ENCODE peak calls at places on chromosome 6, in nine cellular contexts. C is endothelial cell of umbilical vein, O is stomach, K is HCT116, S is transverse colon, V is breast epithelium, R is HL-60, Y is sigmoid colon, M is SK-N-SH. B is an unnamed sample.

GRCh38 chr6:31919624-31920303 is 7.8 kb upstream of the C2 start:
- DNase-seq in Y (no peak), R (no peak), S (no peak), K (no peak), M (no peak), V (no peak), O (no peak), C (no peak), B (no peak)

GRCh38 chr6:35203152-35203670 is 10.5 kb upstream of the SCUBE3 start:
- DNase-seq in S (no peak), O (no peak), R (no peak), K (no peak), C (no peak), V (no peak), M (no peak), Y (no peak), B (no peak)

GRCh38 chr6:36414481-36414880 is 27.0 kb upstream of the ETV7 start:
- DNase-seq in V (no peak), R (no peak), O (no peak), C (no peak), S (no peak), K (no peak), M (no peak), Y (no peak), B (no peak)

GRCh38 chr6:8108031-8108660 is 5.8 kb upstream of the EEF1E1 start:
- DNase-seq in Y (no peak), M (no peak), K (peak), R (no peak), S (no peak), V (no peak), C (peak), O (no peak), B (peak)

GRCh38 chr6:37160922-37161778 is 8.8 kb upstream of the PIM1 start:
- DNase-seq in V (no peak), C (no peak), M (no peak), S (no peak), K (no peak), R (no peak), O (no peak), Y (no peak), B (no peak)

GRCh38 chr6:30744054-30744805 is at the start of gene IER3:
- DNase-seq in K (peak), Y (peak), C (peak), M (no peak), O (peak), R (no peak), V (peak), S (peak), B (peak)

GRCh38 chr6:136499370-136499769 is 50.9 kb downstream of the MAP7 start:
- DNase-seq in K (no peak), O (no peak), S (no peak), Y (no peak), R (no peak), C (peak), V (no peak), M (no peak), B (no peak)

GRCh38 chr6:80457044-80457933 is 350.8 kb downstream of the BCKDHB start:
- DNase-seq in S (peak), Y (peak), R (no peak), V (peak), O (peak), C (peak), K (peak), M (no peak), B (no peak)

GRCh38 chr6:38346291-38347079 is 293.2 kb downstream of the BTBD9 start:
- DNase-seq in M (no peak), S (no peak), R (no peak), K (no peak), C (peak), O (no peak), V (no peak), Y (no peak), B (no peak)

GRCh38 chr6:27023664-27024063 is 223.8 kb upstream of the PRSS16 start:
- DNase-seq in R (no peak), V (no peak), M (no peak), O (no peak), Y (no peak), S (no peak), C (no peak), K (no peak), B (no peak)

GRCh38 chr6:24646771-24647170 is 780 bp upstream of the KIAA0319 start:
- DNase-seq in O (no peak), C (no peak), Y (no peak), S (peak), K (no peak), R (no peak), M (no peak), V (no peak), B (no peak)

GRCh38 chr6:126721581-126722145 is 381.7 kb downstream of the CENPW start:
- DNase-seq in R (no peak), K (peak), S (no peak), O (no peak), V (no peak), Y (no peak), C (peak), M (no peak), B (peak)

GRCh38 chr6:135909737-135910387 is 58.4 kb downstream of the PDE7B start:
- DNase-seq in O (peak), R (peak), V (no peak), K (peak), Y (no peak), C (peak), S (peak), M (peak), B (no peak)

GRCh38 chr6:100693249-100693927 is 187.7 kb downstream of the ASCC3 start:
- DNase-seq in R (no peak), O (no peak), S (no peak), C (no peak), M (no peak), K (no peak), Y (no peak), V (no peak), B (no peak)

GRCh38 chr6:25017932-25018581 is 82.3 kb upstream of the RIPOR2 start:
- DNase-seq in O (peak), K (peak), V (no peak), C (peak), M (no peak), R (no peak), S (peak), Y (no peak), B (peak)

GRCh38 chr6:34792605-34793500 is 970 bp downstream of the BLTP3A start:
- DNase-seq in V (no peak), K (no peak), C (peak), Y (peak), S (peak), M (peak), O (peak), R (peak), B (no peak)

GRCh38 chr6:3229566-3230274 is 2.3 kb upstream of the TUBB2B start:
- DNase-seq in V (no peak), O (no peak), S (no peak), Y (no peak), K (no peak), C (no peak), R (no peak), M (peak), B (no peak)
- TF ChIP-seq POLR2AphosphoS5 in V (no peak), O (no peak), S (no peak), Y (peak), K (no peak), C (no peak), R (no peak), M (no peak), B (no peak)

GRCh38 chr6:47934023-47934422 is 152.2 kb downstream of the OPN5 start:
- DNase-seq in V (no peak), C (no peak), O (no peak), R (no peak), K (no peak), M (no peak), Y (no peak), S (no peak), B (no peak)

GRCh38 chr6:47938411-47938810 is 156.6 kb downstream of the OPN5 start:
- DNase-seq in V (no peak), R (no peak), M (no peak), C (no peak), K (no peak), O (no peak), S (no peak), Y (no peak), B (no peak)

GRCh38 chr6:47936820-47937219 is 155.0 kb downstream of the OPN5 start:
- DNase-seq in Y (no peak), R (no peak), C (no peak), S (no peak), O (no peak), V (no peak), K (no peak), M (no peak), B (no peak)

DNA sequence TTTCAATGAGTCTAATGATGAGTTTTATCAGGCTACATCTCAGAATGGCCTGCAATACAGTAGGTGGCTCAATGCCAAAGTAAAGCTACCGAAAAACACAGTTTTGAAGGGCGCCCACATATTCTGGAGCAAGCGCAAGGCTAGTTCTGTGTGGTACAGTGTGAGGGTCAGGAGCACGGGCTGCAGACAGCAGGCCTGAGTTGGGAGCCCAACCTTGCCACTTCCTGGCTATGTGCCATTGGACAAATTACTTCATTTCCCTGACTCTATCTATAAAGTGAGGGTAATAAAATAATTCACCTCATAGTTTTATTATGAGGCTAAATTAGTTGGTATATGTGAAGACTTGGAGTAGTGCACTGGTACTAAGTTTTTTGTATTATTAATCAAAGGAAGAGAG is 150.7 kb downstream of the OPN5 start:
- DNase-seq in R (no peak), O (no peak), M (no peak), C (no peak), K (no peak), V (no peak), S (peak), Y (no peak), B (no peak)
- H3K27ac ChIP-seq in R (no peak), O (no peak), M (no peak), C (no peak), K (no peak), V (no peak), S (no peak), Y (no peak), B (no peak)

GRCh38 chr6:17505767-17506280 is 94.3 kb upstream of the FAM8A1 start:
- DNase-seq in C (no peak), M (no peak), V (no peak), O (no peak), Y (no peak), R (no peak), K (no peak), S (no peak), B (no peak)

GRCh38 chr6:17505062-17505476 is 95.0 kb upstream of the FAM8A1 start:
- DNase-seq in V (no peak), R (no peak), Y (no peak), O (no peak), K (peak), S (no peak), M (peak), C (peak), B (no peak)

GRCh38 chr6:17504005-17504404 is 96.1 kb upstream of the FAM8A1 start:
- DNase-seq in O (no peak), Y (no peak), K (no peak), V (no peak), S (no peak), R (no peak), C (no peak), M (no peak), B (no peak)

GRCh38 chr6:17506962-17507361 is 93.1 kb upstream of the FAM8A1 start:
- DNase-seq in C (no peak), Y (no peak), S (no peak), R (no peak), V (no peak), O (no peak), M (no peak), K (no peak), B (no peak)

DNA sequence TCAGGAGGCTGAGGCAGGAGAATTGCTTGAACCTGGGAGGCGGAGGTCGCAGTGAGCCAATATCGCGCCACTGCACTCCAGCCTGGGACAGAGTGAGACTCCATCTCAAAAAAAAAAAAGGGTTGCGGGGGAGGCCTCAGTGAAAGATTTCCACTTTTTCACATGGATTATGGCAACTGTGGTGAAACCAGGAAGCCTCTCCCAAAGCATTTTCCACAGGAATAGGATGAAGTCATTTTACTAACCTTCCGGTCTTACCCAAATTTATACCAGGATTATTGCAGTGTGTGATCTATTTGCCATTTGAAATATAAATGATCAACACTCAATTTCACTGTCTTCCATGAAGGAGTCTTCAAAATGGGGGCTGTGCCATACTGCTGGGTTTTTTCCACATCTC is 93.6 kb upstream of the FAM8A1 start:
- DNase-seq in V (no peak), K (no peak), S (no peak), M (no peak), Y (no peak), C (no peak), R (no peak), O (no peak), B (no peak)
- H3K4me3 ChIP-seq in V (no peak), K (no peak), S (no peak), M (no peak), Y (no peak), C (no peak), R (no peak), O (no peak), B (no peak)

GRCh38 chr6:54621285-54621684 is 225.3 kb upstream of the FAM83B start:
- DNase-seq in V (no peak), M (no peak), S (no peak), Y (no peak), C (no peak), R (no peak), O (no peak), K (peak), B (peak)

GRCh38 chr6:54617730-54618129 is 228.8 kb upstream of the FAM83B start:
- DNase-seq in Y (no peak), V (no peak), R (no peak), M (no peak), S (no peak), K (no peak), O (no peak), C (peak), B (no peak)

GRCh38 chr6:54618597-54618996 is 228.0 kb upstream of the FAM83B start:
- DNase-seq in K (no peak), Y (no peak), M (no peak), O (no peak), S (no peak), V (no peak), C (peak), R (no peak), B (no peak)

GRCh38 chr6:54614499-54615195 is 231.9 kb upstream of the FAM83B start:
- DNase-seq in V (no peak), C (no peak), O (no peak), R (no peak), S (no peak), Y (no peak), M (no peak), K (no peak), B (no peak)

DNA sequence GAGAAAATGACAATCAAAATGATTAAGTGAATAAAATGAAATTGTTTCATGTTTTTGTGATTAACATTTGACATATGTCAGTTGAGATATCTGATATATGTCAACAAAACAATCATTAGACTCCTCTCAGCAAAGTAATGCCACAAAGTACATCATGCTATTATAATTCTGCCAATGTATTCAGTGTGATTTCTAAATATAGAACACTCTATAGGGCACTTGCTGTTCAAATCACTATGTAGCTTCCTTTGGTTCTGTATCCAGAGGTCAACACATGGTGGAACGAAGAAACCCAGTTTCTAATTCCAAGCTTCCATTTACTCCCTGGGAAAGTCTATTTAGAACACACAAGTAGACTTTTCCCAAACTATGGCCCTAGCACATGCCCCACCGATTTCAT is 227.5 kb upstream of the FAM83B start:
- DNase-seq in M (no peak), V (no peak), Y (no peak), S (no peak), O (no peak), R (no peak), C (no peak), K (no peak), B (no peak)
- TF ChIP-seq POLR2AphosphoS5 in M (no peak), V (no peak), Y (no peak), S (no peak), O (no peak), R (no peak), C (no peak), K (no peak), B (no peak)

DNA sequence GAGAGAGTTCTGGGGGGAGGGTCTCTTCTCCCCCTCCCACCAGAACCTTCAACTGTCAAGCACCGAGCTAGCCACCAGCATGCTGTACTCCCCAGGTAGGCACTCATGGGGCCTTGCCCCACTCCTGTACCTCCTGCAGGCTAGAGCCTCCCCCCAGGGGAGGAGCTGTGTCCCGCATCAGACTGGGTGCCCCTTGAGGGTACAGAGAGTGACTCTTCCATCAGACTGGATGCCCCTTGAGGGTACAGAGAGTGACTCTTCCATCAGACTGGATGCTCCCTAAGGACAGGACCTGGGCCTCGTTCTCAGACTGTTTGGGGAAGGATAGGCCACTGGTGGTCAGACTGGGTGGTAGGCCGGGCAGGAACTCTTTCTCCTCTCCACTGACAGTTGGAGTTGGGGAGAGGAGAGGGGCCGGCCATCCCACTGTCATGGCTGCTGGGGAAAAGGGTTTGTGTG is at the start of gene CAPN11:
- DNase-seq in V (no peak), C (no peak), R (no peak), S (no peak), Y (no peak), O (no peak), K (no peak), M (no peak), B (no peak)
- H3K27ac ChIP-seq in V (no peak), C (no peak), R (no peak), S (no peak), Y (no peak), O (no peak), K (no peak), M (no peak), B (no peak)

GRCh38 chr6:119353696-119354095 is 4.1 kb upstream of the MAN1A1 start:
- DNase-seq in C (peak), R (no peak), S (no peak), M (no peak), O (no peak), Y (no peak), K (no peak), V (no peak), B (no peak)
- H3K4me3 ChIP-seq in C (no peak), R (no peak), S (no peak), M (no peak), O (no peak), Y (no peak), K (no peak), V (no peak), B (no peak)

DNA sequence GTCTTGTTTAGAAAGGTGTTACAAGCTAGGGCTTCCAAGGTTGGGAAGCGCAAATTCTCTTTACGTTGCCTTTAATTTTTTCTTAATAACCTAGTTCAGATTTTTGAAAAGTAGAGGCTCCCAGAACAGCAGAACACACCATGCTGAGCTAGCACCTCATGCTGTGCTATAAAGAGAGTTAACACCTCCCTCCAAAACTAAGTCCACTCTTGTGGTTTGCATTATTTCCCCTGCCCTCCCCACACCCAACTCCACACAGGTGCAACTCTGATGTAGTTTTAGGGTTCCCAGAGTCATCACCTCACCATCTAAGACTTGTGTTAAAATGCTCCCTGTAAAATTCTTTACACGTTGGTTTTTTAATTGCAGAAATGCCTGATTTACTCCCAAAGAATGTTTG is 459.4 kb upstream of the JARID2 start:
- DNase-seq in M (no peak), O (no peak), R (no peak), V (no peak), C (no peak), Y (no peak), S (no peak), K (no peak), B (no peak)
- TF ChIP-seq POLR2AphosphoS5 in M (no peak), O (no peak), R (no peak), V (no peak), C (no peak), Y (no peak), S (no peak), K (no peak), B (no peak)

B was measured in Panc1.